ENCODE peak calls at places on chromosome 9, in four cellular contexts. M is heart right ventricle; O is Peyer's patch; D is stimulated activated CD8-positive, alpha-beta memory T cell treated with anti-CD3 and anti-CD28 coated beads, Interleukin-15, amount 100 ng/mL, for 24 hours. K is an unnamed sample.

GRCh38 chr9:31166516-31166915 is 1217.9 kb upstream of the ACO1 start:
- DNase-seq in M (no peak), O (no peak), D (no peak), K (no peak)

GRCh38 chr9:72946318-72946717 is 6.5 kb downstream of the ALDH1A1 start:
- DNase-seq in D (no peak), O (no peak), M (no peak), K (no peak)

GRCh38 chr9:137218754-137219271 is 3.2 kb downstream of the RNF208 start:
- DNase-seq in M (peak), O (no peak), D (no peak), K (peak)

GRCh38 chr9:128902351-128903078 is 18.3 kb upstream of the PHYHD1 start:
- DNase-seq in M (no peak), D (peak), O (peak), K (peak)

GRCh38 chr9:136629001-136629878 is 33.5 kb upstream of the EGFL7 start:
- DNase-seq in M (no peak), O (no peak), D (no peak), K (peak)

GRCh38 chr9:7325980-7326379 is 473.6 kb downstream of the DMAC1 start:
- DNase-seq in M (no peak), D (no peak), O (no peak), K (no peak)

GRCh38 chr9:129746092-129746760 is 6.6 kb downstream of the PTGES start:
- DNase-seq in D (no peak), M (no peak), O (no peak), K (no peak)

GRCh38 chr9:85872444-85872843 is 68.5 kb upstream of the NAA35 start:
- DNase-seq in M (no peak), O (no peak), D (no peak), K (no peak)

GRCh38 chr9:121947683-121948300 is 145.3 kb downstream of the TTLL11 start:
- DNase-seq in M (no peak), D (no peak), O (no peak), K (no peak)

GRCh38 chr9:31355159-31355882 is 1029.1 kb upstream of the ACO1 start:
- DNase-seq in M (no peak), D (no peak), O (no peak), K (no peak)

GRCh38 chr9:133113928-133114351 is 7.1 kb downstream of the RALGDS start:
- DNase-seq in D (no peak), M (peak), O (no peak), K (peak)

GRCh38 chr9:101510344-101510940 is 23.2 kb upstream of the RNF20 start:
- DNase-seq in D (no peak), M (no peak), O (no peak), K (no peak)

GRCh38 chr9:20473566-20474116 is 148.7 kb downstream of the MLLT3 start:
- DNase-seq in D (no peak), M (no peak), O (no peak), K (no peak)

GRCh38 chr9:35920004-35920658 is 10.8 kb downstream of the SPAAR start:
- DNase-seq in D (no peak), O (no peak), M (no peak), K (no peak)

K was measured in upper lobe of left lung.